ENCODE peak calls at places on chromosomes 5 and 9, in eight cellular contexts. E is endothelial cell of umbilical vein, U is K562, G is GM23338, A is HCT116, N is upper lobe of left lung, I is GM12892, P is breast epithelium. B is an unnamed sample.

GRCh38 chr5:166370928-166371690 is 1920.3 kb upstream of the WWC1 start:
- DNase-seq in E (no peak), U (no peak), G (no peak), A (no peak), N (no peak), I (no peak), P (no peak), B (no peak)

GRCh38 chr9:91495450-91495849 is 71.8 kb upstream of the NFIL3 start:
- DNase-seq in E (no peak), U (no peak), G (no peak), A (no peak), N (no peak), I (no peak), P (no peak), B (no peak)

GRCh38 chr5:81228084-81228483 is 5.0 kb upstream of the CKMT2 start:
- DNase-seq in E (no peak), U (no peak), G (no peak), A (no peak), N (no peak), I (no peak), P (no peak), B (no peak)

GRCh38 chr9:14103115-14103514 is 210.8 kb downstream of the NFIB start:
- DNase-seq in E (no peak), U (no peak), G (peak), A (no peak), N (no peak), I (no peak), P (no peak), B (no peak)

GRCh38 chr5:154714271-154714986 is 40.7 kb upstream of the LARP1 start:
- DNase-seq in E (peak), U (no peak), G (peak), A (no peak), N (peak), I (no peak), P (no peak), B (no peak)

GRCh38 chr5:5432020-5432707 is 9.7 kb downstream of the ICE1 start:
- DNase-seq in E (peak), U (no peak), G (no peak), A (no peak), N (no peak), I (no peak), P (no peak), B (no peak)

GRCh38 chr5:84301535-84301934 is 83.1 kb downstream of the EDIL3 start:
- DNase-seq in E (peak), U (no peak), G (no peak), A (no peak), N (no peak), I (no peak), P (no peak), B (no peak)

GRCh38 chr9:138010861-138011260 is 133.3 kb downstream of the CACNA1B start:
- DNase-seq in E (no peak), U (no peak), G (no peak), A (no peak), N (no peak), I (no peak), P (no peak), B (no peak)

GRCh38 chr5:56669534-56670483 is 145.5 kb upstream of the MAP3K1 start:
- DNase-seq in E (no peak), U (no peak), G (peak), A (no peak), N (peak), I (peak), P (peak), B (peak)

DNA sequence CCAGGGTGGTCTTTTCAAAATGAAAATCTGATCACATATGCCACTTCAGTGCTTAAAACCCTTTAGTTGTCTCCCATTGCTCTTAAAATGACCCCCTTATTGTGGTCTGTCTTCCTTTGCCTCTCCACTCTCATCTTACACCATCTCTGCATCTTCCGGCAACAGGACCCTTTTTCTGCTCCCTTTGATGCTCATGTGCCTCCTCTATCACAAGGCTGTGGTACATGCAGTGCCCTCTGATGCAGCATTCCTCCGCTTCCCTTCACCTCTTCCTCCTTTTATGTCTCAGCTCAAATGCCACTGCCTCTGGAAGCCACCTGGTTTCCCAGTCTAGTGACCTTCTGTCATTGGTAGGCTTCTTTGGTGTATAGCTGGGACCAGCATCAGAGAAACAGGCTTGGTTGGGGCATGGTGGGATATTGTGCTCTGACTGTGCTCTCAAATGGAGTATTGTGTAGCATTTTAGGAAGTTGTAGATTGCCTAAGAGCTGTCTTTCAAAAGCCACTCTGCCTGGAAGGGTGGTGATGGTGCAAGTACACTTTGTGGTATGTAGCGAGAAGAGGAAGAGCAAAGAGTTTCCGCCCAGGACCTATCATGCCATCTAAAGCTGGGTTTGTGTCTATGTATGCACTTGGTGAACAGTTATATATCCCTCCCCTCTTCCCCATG is 28.1 kb downstream of the ARHGAP26 start:
- DNase-seq in E (no peak), U (no peak), G (no peak), A (no peak), N (peak), I (no peak), P (no peak), B (no peak)
- TF ChIP-seq POLR2AphosphoS5 in E (no peak), U (no peak), G (no peak), A (no peak), N (peak), I (no peak), P (no peak), B (no peak)

DNA sequence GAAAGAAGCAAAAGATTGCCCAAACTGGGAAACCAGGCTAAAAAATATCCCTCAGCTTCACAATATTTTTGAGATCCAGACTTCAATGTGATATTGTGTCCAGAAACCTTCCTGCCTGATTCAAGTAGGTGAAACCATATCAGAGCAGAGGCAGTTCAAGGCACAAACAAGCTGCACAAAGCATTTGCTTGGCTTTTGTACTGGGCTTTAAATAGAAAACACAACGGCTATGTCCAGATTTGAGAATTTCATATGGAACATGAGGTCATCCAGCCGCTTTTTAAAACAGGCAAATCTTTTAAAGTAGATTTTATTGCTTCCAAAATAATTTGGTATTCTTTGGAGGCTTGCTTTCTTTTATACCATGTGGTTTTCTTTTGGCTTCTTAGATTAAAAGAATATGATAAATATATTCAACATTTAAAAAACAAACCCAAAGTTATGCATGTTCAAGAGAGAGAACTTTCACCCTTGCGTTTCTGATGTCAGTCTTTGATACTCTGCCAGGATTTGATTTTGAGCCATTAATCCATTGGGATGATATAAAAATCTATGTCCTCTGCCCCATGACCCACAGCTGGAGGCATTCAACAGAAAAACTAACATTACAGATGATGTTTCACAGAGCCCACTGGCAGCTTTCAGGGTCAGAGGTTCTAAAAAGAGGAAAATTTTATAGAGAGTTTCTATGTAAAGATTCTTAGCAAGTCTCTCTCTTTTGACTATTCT is 29.0 kb upstream of the CCDC112 start:
- DNase-seq in E (no peak), U (no peak), G (no peak), A (no peak), N (no peak), I (no peak), P (no peak), B (no peak)
- TF ChIP-seq POLR2AphosphoS5 in E (no peak), U (no peak), G (no peak), A (no peak), N (no peak), I (no peak), P (no peak), B (peak)

GRCh38 chr5:91425046-91425445 is 41.9 kb upstream of the ARRDC3 start:
- DNase-seq in E (no peak), U (no peak), G (peak), A (no peak), N (no peak), I (no peak), P (no peak), B (no peak)
- TF ChIP-seq POLR2AphosphoS5 in E (no peak), U (no peak), G (no peak), A (no peak), N (no peak), I (no peak), P (no peak), B (no peak)

GRCh38 chr5:132962429-132962928 is 955 bp downstream of the AFF4 start:
- DNase-seq in E (peak), U (peak), G (peak), A (peak), N (no peak), I (no peak), P (no peak), B (peak)
- TF ChIP-seq POLR2AphosphoS5 in E (no peak), U (no peak), G (no peak), A (peak), N (no peak), I (no peak), P (peak), B (peak)